ENCODE peak calls at places on chromosomes 5 and 9, in five cellular contexts. V, C, M, I and B are unnamed samples.

GRCh38 chr5:97874491-97874890 is 691.4 kb upstream of the RIOK2 start:
- DNase-seq in V (no peak), C (no peak), I (no peak), M (no peak), B (no peak)

GRCh38 chr9:125812403-125812802 is 65.2 kb downstream of the PBX3 start:
- DNase-seq in C (no peak), V (no peak), I (no peak), M (no peak), B (no peak)

GRCh38 chr9:38205279-38205678 is 136.3 kb upstream of the SHB start:
- DNase-seq in C (peak; percentile 8), M (no peak), V (no peak), I (no peak), B (no peak)

GRCh38 chr9:99445920-99446319 is 223.8 kb downstream of the SEC61B start:
- DNase-seq in I (no peak), C (no peak), M (no peak), V (no peak), B (no peak)

GRCh38 chr9:134585746-134586706 is 55.6 kb upstream of the COL5A1 start:
- DNase-seq in M (no peak), V (no peak), C (peak; percentile 32), I (no peak), B (peak; percentile 58)

GRCh38 chr5:88665750-88666215 is 217.2 kb downstream of the MEF2C start:
- DNase-seq in M (no peak), I (no peak), V (no peak), C (no peak), B (no peak)

GRCh38 chr9:74742792-74743389 is 144.8 kb downstream of the TRPM6 start:
- DNase-seq in V (no peak), M (no peak), C (no peak), I (peak; percentile 1), B (peak; percentile 74)

GRCh38 chr9:21555911-21556310 is 73.8 kb upstream of the IFNE start:
- DNase-seq in M (no peak), V (no peak), I (no peak), C (no peak), B (no peak)

GRCh38 chr9:127129073-127129717 is 6.8 kb upstream of the ANGPTL2 start:
- DNase-seq in V (no peak), C (no peak), I (no peak), M (no peak), B (no peak)

GRCh38 chr5:56200856-56201638 is 32.1 kb downstream of the ANKRD55 start:
- DNase-seq in I (peak; percentile 69), V (peak; percentile 63), C (peak; percentile 63), M (no peak), B (peak; percentile 87)

GRCh38 chr9:115651456-115651855 is 502.1 kb upstream of the PAPPA start:
- DNase-seq in M (no peak), C (no peak), I (no peak), V (no peak), B (no peak)

GRCh38 chr5:150116667-150117395 is 30.5 kb upstream of the CSF1R start:
- DNase-seq in M (no peak), C (peak; percentile 33), I (no peak), V (no peak), B (no peak)

GRCh38 chr9:96721303-96721702 is 56.6 kb downstream of the ZNF510 start:
- DNase-seq in I (no peak), C (no peak), V (no peak), M (no peak), B (no peak)

GRCh38 chr5:31811210-31811609 is 172.3 kb downstream of the PDZD2 start:
- DNase-seq in M (peak; percentile 9), I (no peak), V (no peak), C (no peak), B (peak; percentile 88)

GRCh38 chr9:72102520-72102919 is 42.1 kb upstream of the C9orf57 start:
- DNase-seq in C (no peak), V (no peak), M (no peak), I (no peak), B (no peak)

GRCh38 chr5:54707841-54708240 is 190.3 kb downstream of the SNX18 start:
- DNase-seq in V (no peak), I (no peak), C (no peak), M (no peak), B (no peak)

GRCh38 chr9:4226331-4227250 is 73.3 kb downstream of the GLIS3 start:
- DNase-seq in C (no peak), M (no peak), V (no peak), I (no peak), B (no peak)

GRCh38 chr9:112601646-112602045 is 115.0 kb downstream of the KIAA1958 start:
- DNase-seq in V (no peak), M (no peak), C (no peak), I (no peak), B (peak; percentile 56)

GRCh38 chr9:17476401-17476800 is 102.5 kb upstream of the SH3GL2 start:
- DNase-seq in C (no peak), I (no peak), V (no peak), M (no peak), B (no peak)

GRCh38 chr9:21836437-21837161 is 34.2 kb downstream of the MTAP start:
- DNase-seq in M (no peak), I (no peak), V (no peak), C (no peak), B (peak; percentile 98)

GRCh38 chr9:134396825-134397224 is 70.6 kb downstream of the RXRA start:
- DNase-seq in C (no peak), I (no peak), M (no peak), V (peak; percentile 64), B (no peak)

GRCh38 chr9:20394928-20395327 is 227.4 kb downstream of the MLLT3 start:
- DNase-seq in I (no peak), M (no peak), V (no peak), C (no peak), B (no peak)

GRCh38 chr5:103425686-103426454 is 136.7 kb downstream of the NUDT12 start:
- DNase-seq in C (no peak), I (no peak), M (no peak), V (no peak), B (peak; percentile 91)

GRCh38 chr5:14357441-14357840 is 214.3 kb downstream of the TRIO start:
- DNase-seq in V (no peak), C (no peak), I (no peak), M (no peak), B (no peak)

GRCh38 chr9:96441798-96442445 is 8.0 kb upstream of the HABP4 start:
- DNase-seq in V (no peak), C (no peak), I (peak; percentile 53), M (no peak), B (peak; percentile 53)

GRCh38 chr5:126534543-126534942 is 60.5 kb downstream of the ALDH7A1 start:
- DNase-seq in C (no peak), V (no peak), I (no peak), M (no peak), B (no peak)

GRCh38 chr9:117400131-117400530 is 14.7 kb downstream of the ASTN2 start:
- DNase-seq in I (no peak), C (no peak), V (no peak), M (no peak), B (no peak)

GRCh38 chr5:59540366-59540765 is 353.2 kb downstream of the PDE4D start:
- DNase-seq in M (no peak), C (no peak), V (no peak), I (no peak), B (no peak)